ENCODE peak calls at places on chromosomes 6 and 20, in ten cellular contexts. L, Y, V, J, P, X, O, Z, R and A are unnamed samples.

GRCh38 chr6:164151161-164151728 is 736.7 kb downstream of the QKI start:
- DNase-seq in O (no peak), Z (peak; percentile 69), L (no peak), Y (no peak), R (peak; percentile 24), P (no peak), X (no peak), V (no peak), J (no peak), A (peak; percentile 5)

GRCh38 chr20:6086868-6087267 is 33.0 kb upstream of the LRRN4 start:
- DNase-seq in O (no peak), L (no peak), R (no peak), J (no peak), V (no peak), P (no peak), X (no peak), Y (no peak), Z (no peak), A (no peak)

GRCh38 chr20:56429496-56429895 is 17.4 kb downstream of the CASS4 start:
- DNase-seq in R (no peak), P (no peak), Y (no peak), O (no peak), Z (no peak), J (no peak), L (no peak), X (no peak), V (no peak), A (no peak)

GRCh38 chr20:58867211-58867610 is 14.7 kb downstream of the GNAS start:
- DNase-seq in X (no peak), Z (no peak), O (no peak), L (no peak), V (no peak), Y (no peak), R (no peak), P (no peak), J (no peak), A (no peak)

GRCh38 chr6:118750143-118750542 is 98.8 kb upstream of the CEP85L start:
- DNase-seq in Z (no peak), P (no peak), L (no peak), Y (no peak), V (no peak), J (no peak), R (no peak), O (no peak), X (no peak), A (no peak)

GRCh38 chr6:25026723-25027122 is 91.0 kb upstream of the RIPOR2 start:
- DNase-seq in P (no peak), V (no peak), L (no peak), O (no peak), Z (no peak), J (peak; percentile 82), X (peak; percentile 38), Y (no peak), R (no peak), A (peak; percentile 95)

GRCh38 chr6:156779206-156780116 is 2.3 kb downstream of the ARID1B start:
- DNase-seq in V (no peak), P (peak; percentile 50), Z (peak; percentile 64), O (peak; percentile 73), X (peak; percentile 80), J (peak; percentile 46), L (peak; percentile 46), Y (peak; percentile 58), R (peak; percentile 64), A (peak; percentile 50)

GRCh38 chr6:15331143-15331542 is 85.3 kb downstream of the JARID2 start:
- DNase-seq in Y (no peak), Z (no peak), X (no peak), J (no peak), P (no peak), V (no peak), R (no peak), L (no peak), O (no peak), A (peak; percentile 21)

GRCh38 chr6:141301779-141302178 is 830.9 kb upstream of the GJE1 start:
- DNase-seq in P (no peak), J (no peak), Y (no peak), L (no peak), X (no peak), V (no peak), Z (no peak), O (no peak), R (no peak), A (no peak)

GRCh38 chr6:103534107-103534506 is 1325.6 kb downstream of the HACE1 start:
- DNase-seq in P (peak; percentile 50), V (no peak), L (no peak), O (no peak), Z (no peak), J (no peak), R (no peak), X (no peak), Y (no peak), A (no peak)

GRCh38 chr6:8170245-8170644 is 67.9 kb upstream of the EEF1E1 start:
- DNase-seq in V (no peak), Y (no peak), X (no peak), P (peak; percentile 71), O (no peak), J (no peak), R (no peak), L (no peak), Z (no peak), A (no peak)
- TF ChIP-seq CTCF in V (no peak), Y (no peak), X (no peak), P (peak; percentile 24), O (no peak), J (no peak), R (no peak), L (no peak), Z (no peak), A (no peak)

DNA sequence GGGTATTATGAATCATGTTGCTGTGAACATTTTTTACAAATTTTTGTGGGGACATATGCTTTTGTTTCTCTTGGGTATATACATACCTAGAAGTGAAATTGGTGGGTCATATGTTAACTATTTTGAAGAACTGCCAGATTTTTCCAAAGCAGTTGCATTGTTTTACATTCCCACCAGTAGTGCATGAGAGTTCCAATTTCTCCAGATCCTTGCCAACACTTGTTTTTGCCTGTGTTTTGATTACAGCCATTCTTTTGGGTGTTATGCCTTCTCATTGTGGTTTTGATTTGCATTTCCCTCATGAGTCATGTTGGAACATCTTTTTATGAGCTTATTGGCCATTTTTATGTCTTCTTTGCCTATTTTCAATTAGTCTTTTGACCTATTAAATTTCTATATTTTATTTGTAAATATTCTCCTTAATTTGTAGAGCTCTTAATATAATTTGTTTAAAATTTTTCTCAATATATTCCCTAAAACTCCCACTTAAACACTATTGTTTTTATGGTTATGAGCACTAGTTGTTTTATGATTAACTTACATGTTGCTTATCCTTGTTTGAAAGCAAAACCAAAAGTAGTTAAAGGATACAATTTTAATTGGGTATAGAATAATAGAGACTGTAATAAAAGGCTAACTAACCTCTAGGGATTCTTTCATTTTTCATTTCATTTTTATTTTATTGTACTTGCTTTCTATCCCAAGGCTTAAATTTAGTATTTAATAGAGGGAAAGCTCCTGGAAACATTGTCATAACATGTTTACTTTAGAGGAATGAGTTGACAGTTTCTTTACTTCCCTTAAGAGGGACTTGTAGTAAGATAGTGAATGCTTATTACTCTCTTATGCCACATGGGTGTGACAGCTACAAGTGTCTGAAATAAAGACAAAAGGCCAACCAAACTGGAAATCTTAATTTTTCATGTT is 5.5 kb downstream of the UBR2 start:
- DNase-seq in J (no peak), P (no peak), Y (no peak), V (no peak), L (no peak), R (no peak), X (no peak), O (no peak), Z (no peak), A (no peak)
- H3K36me3 ChIP-seq in J (peaks cover 3% of the 10 kb centered on the region), P (no peaks in the 10 kb centered on the region), Y (peaks cover 8% of the 10 kb centered on the region), V (no peaks in the 10 kb centered on the region), L (no peaks in the 10 kb centered on the region), R (peaks cover 12% of the 10 kb centered on the region), X (peaks cover 35% of the 10 kb centered on the region), O (no peaks in the 10 kb centered on the region), Z (peaks cover 14% of the 10 kb centered on the region), A (no peaks in the 10 kb centered on the region)

GRCh38 chr6:7112741-7113313 is 5.1 kb downstream of the RREB1 start:
- DNase-seq in X (no peak), L (peak; percentile 29), O (peak; percentile 59), P (no peak), Z (no peak), Y (peak; percentile 39), V (no peak), R (no peak), J (no peak), A (peak; percentile 79)

GRCh38 chr6:7108964-7109836 is 1.4 kb downstream of the RREB1 start:
- DNase-seq in R (peak; percentile 51), V (peak; percentile 59), P (peak; percentile 46), J (peak; percentile 62), Z (peak; percentile 53), Y (peak; percentile 57), O (peak; percentile 68), X (peak; percentile 34), L (peak; percentile 74), A (peak; percentile 74)

GRCh38 chr6:7108196-7108963 is 619 bp downstream of the RREB1 start:
- DNase-seq in V (peak; percentile 62), L (peak; percentile 81), X (peak; percentile 31), Y (peak; percentile 61), J (peak; percentile 58), Z (peak; percentile 76), O (peak; percentile 81), P (peak; percentile 78), R (peak; percentile 66), A (peak; percentile 60)

GRCh38 chr6:7110092-7110792 is 2.5 kb downstream of the RREB1 start:
- DNase-seq in O (no peak), X (no peak), J (no peak), Z (no peak), P (peak; percentile 44), R (no peak), Y (no peak), V (no peak), L (no peak), A (no peak)

GRCh38 chr6:7111095-7111690 is 3.4 kb downstream of the RREB1 start:
- DNase-seq in J (no peak), R (no peak), Y (no peak), V (no peak), L (no peak), X (no peak), O (no peak), P (no peak), Z (no peak), A (no peak)
- H3K4me1 ChIP-seq in J (peaks cover 10% of the 10 kb centered on the region), R (peaks cover 48% of the 10 kb centered on the region), Y (peaks cover 83% of the 10 kb centered on the region), V (no peaks in the 10 kb centered on the region), L (peaks cover 50% of the 10 kb centered on the region), X (peaks cover 17% of the 10 kb centered on the region), O (peaks cover 23% of the 10 kb centered on the region), P (peaks cover 61% of the 10 kb centered on the region), Z (peaks cover 96% of the 10 kb centered on the region), A (peaks cover 60% of the 10 kb centered on the region)

DNA sequence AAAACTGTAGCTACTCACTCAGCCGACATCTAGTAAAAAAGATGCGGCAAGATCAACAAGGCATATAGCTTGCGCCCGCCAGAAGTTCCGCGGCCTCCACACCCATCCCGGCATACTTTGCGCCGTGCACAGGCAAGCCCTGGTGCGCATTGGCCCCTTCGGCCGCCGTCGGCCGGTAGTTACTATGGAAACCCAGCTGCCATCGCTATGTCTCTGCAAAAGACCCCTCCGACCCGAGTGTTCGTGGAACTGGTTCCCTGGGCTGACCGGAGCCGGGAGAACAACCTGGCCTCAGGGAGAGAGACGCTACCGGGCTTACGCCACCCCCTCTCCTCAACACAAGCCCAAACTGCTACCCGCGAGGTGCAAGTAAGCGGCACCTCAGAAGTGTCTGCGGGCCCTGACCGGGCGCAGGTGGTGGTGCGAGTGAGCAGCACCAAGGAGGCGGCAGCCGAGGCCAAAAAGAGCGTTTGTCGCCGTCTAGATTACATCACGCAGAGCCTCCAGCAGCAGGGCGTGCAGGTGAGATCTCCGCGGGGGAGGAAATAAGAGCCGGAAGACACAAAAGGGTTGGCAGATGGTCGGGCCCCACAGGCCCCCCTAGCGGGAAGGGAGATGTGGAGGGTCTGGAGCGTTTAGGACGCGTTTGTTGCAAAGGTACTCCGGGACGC is at the start of gene IRAK1BP1:
- DNase-seq in V (peak; percentile 58), P (peak; percentile 94), Y (peak; percentile 82), L (peak; percentile 89), X (peak; percentile 95), R (peak; percentile 77), J (peak; percentile 86), Z (peak; percentile 83), O (peak; percentile 90), A (peak; percentile 87)
- TF ChIP-seq CTCF in V (no peak), P (peak; percentile 17), Y (no peak), L (peak; percentile 24), X (peak; percentile 64), R (no peak), J (no peak), Z (no peak), O (no peak), A (no peak)